ENCODE peak calls at places on chromosomes 16 and 17, in eight cellular contexts. T, R, Z, H, Y, V, L and C are unnamed samples.

GRCh38 chr16:73873643-73874042 is 423.0 kb upstream of the PSMD7 start:
- DNase-seq in T (no peak), R (no peak), Z (no peak), H (no peak), Y (no peak), V (no peak), L (no peak), C (no peak)

GRCh38 chr17:78127240-78127887 is 1.2 kb downstream of the TMC6 start:
- DNase-seq in T (peak; percentile 56), R (no peak), Z (peak; percentile 84), H (no peak), Y (peak; percentile 85), V (no peak), L (no peak), C (no peak)

GRCh38 chr17:30104575-30105339 is 11.9 kb upstream of the NSRP1 start:
- DNase-seq in T (peak; percentile 51), R (peak; percentile 73), Z (peak; percentile 84), H (peak; percentile 90), Y (peak; percentile 85), V (no peak), L (peak; percentile 70), C (peak; percentile 34)

GRCh38 chr17:45270828-45271418 is 9.0 kb upstream of the SPATA32 start:
- DNase-seq in T (peak; percentile 30), R (no peak), Z (no peak), H (peak; percentile 28), Y (no peak), V (no peak), L (no peak), C (no peak)

GRCh38 chr17:50815400-50815799 is 20.0 kb upstream of the WFIKKN2 start:
- DNase-seq in T (no peak), R (no peak), Z (no peak), H (no peak), Y (no peak), V (no peak), L (no peak), C (no peak)

GRCh38 chr16:12629271-12629670 is 174.4 kb downstream of the CPPED1 start:
- DNase-seq in T (no peak), R (no peak), Z (no peak), H (no peak), Y (no peak), V (no peak), L (no peak), C (no peak)

GRCh38 chr17:68431661-68432071 is 25.6 kb downstream of the WIPI1 start:
- DNase-seq in T (peak; percentile 21), R (no peak), Z (no peak), H (peak; percentile 55), Y (no peak), V (no peak), L (no peak), C (no peak)

GRCh38 chr16:83040174-83040573 is 413.4 kb downstream of the CDH13 start:
- DNase-seq in T (no peak), R (no peak), Z (no peak), H (peak; percentile 39), Y (no peak), V (no peak), L (no peak), C (no peak)

GRCh38 chr17:32020943-32021617 is 13.9 kb downstream of the LRRC37B start:
- DNase-seq in T (no peak), R (no peak), Z (no peak), H (no peak), Y (peak; percentile 63), V (peak; percentile 28), L (no peak), C (no peak)

GRCh38 chr16:67924140-67924906 is 7.3 kb downstream of the CTRL start:
- DNase-seq in T (no peak), R (no peak), Z (no peak), H (no peak), Y (no peak), V (no peak), L (no peak), C (no peak)

GRCh38 chr16:24497405-24497804 is 42.0 kb upstream of the RBBP6 start:
- DNase-seq in T (no peak), R (no peak), Z (no peak), H (peak; percentile 54), Y (no peak), V (no peak), L (no peak), C (no peak)

GRCh38 chr17:410674-411401 is 58.2 kb upstream of the RPH3AL start:
- DNase-seq in T (peak; percentile 70), R (peak; percentile 20), Z (no peak), H (peak; percentile 57), Y (no peak), V (no peak), L (no peak), C (no peak)

GRCh38 chr16:67847064-67847861 is at the start of gene CENPT:
- DNase-seq in T (no peak), R (no peak), Z (peak; percentile 54), H (peak; percentile 87), Y (peak; percentile 55), V (no peak), L (no peak), C (no peak)

GRCh38 chr17:74126959-74127358 is 76.5 kb upstream of the RPL38 start:
- DNase-seq in T (no peak), R (no peak), Z (no peak), H (no peak), Y (no peak), V (no peak), L (no peak), C (no peak)

GRCh38 chr17:82330322-82331239 is 3.0 kb downstream of the SECTM1 start:
- DNase-seq in T (no peak), R (no peak), Z (no peak), H (peak; percentile 45), Y (peak; percentile 47), V (no peak), L (peak; percentile 67), C (peak; percentile 64)
- H3K4me3 ChIP-seq in T (no peak overlapping the region), R (no peak overlapping the region), Z (no peak overlapping the region), H (no peak overlapping the region), Y (no peak overlapping the region), V (no peak overlapping the region), L (no peak overlapping the region), C (no peak overlapping the region)

GRCh38 chr17:4953461-4953961 is 2.6 kb downstream of the ENO3 start:
- DNase-seq in T (no peak), R (no peak), Z (no peak), H (peak; percentile 77), Y (peak; percentile 69), V (no peak), L (no peak), C (no peak)

GRCh38 chr17:4950075-4950756 is 703 bp upstream of the ENO3 start:
- DNase-seq in T (no peak), R (peak; percentile 65), Z (peak; percentile 70), H (peak; percentile 73), Y (peak; percentile 77), V (no peak), L (peak; percentile 59), C (no peak)

GRCh38 chr17:4949321-4950074 is 1.2 kb upstream of the PFN1 start:
- DNase-seq in T (peak; percentile 61), R (peak; percentile 78), Z (peak; percentile 76), H (peak; percentile 80), Y (peak; percentile 85), V (no peak), L (peak; percentile 78), C (no peak)

GRCh38 chr17:4950757-4951204 is at the start of gene ENO3:
- DNase-seq in T (no peak), R (peak; percentile 37), Z (no peak), H (no peak), Y (peak; percentile 66), V (no peak), L (no peak), C (no peak)

DNA sequence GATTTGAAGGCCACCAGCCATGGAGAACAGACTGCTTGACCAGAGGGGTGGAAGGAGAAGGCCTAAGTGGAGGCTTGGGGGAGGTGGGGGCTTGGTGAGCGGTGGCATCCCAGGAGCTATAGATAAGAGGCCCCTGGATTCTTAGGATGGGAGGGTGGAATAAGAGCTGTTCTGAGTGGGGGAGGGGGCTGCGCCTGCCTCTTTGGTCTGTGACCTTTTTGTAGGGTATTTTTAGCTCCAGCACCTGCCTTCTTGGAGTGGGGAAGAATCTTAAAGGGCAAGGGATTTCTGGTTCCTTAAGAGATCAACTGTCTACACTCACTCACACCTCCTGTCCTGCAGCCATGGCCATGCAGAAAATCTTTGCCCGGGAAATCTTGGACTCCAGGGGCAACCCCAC is 567 bp downstream of the ENO3 start:
- DNase-seq in T (no peak), R (no peak), Z (no peak), H (no peak), Y (no peak), V (no peak), L (no peak), C (no peak)
- H3K4me3 ChIP-seq in T (no peak overlapping the region), R (no peak overlapping the region), Z (peak overlapping the region; percentile 95), H (no peak overlapping the region), Y (no peak overlapping the region), V (no peak overlapping the region), L (no peak overlapping the region), C (peak overlapping the region; percentile 27)

DNA sequence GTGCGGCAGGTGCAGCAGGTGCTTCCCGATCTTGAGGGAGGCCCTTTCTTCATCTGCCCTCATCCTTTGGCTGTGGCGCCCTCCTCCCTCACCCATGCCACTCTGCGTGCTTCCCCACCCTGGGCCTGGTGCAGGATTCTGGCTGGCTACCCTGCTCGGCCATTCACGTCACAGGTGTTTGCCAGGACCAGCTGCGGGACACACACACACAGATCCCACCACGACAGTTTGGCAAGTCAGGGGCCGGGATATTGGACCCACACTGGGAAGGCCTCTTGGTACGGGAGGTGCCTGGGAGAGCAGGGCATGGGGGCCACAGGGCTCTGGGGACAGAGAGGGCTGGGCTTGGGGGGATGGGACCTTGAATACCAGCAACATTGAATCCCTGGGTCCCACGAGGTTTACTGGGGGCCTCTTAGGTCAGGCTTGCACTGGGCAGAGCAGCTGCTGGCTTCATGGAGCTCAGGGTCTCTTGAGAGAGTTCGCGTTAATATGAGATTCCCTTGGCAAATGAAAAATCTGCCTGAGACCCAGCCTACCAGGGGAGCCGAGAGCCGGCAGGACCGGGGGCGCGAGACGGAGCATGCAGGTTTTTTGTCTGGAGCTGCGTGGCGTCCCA is 15.1 kb downstream of the ADCY7 start:
- DNase-seq in T (no peak), R (no peak), Z (no peak), H (no peak), Y (peak; percentile 53), V (no peak), L (no peak), C (no peak)
- H3K4me3 ChIP-seq in T (peak overlapping the region; percentile 53), R (no peak overlapping the region), Z (peak overlapping the region; percentile 12), H (no peak overlapping the region), Y (no peak overlapping the region), V (no peak overlapping the region), L (no peak overlapping the region), C (no peak overlapping the region)

GRCh38 chr17:3514873-3515272 is 39.1 kb downstream of the ASPA start:
- DNase-seq in T (no peak), R (no peak), Z (no peak), H (no peak), Y (no peak), V (no peak), L (no peak), C (no peak)

GRCh38 chr17:3510090-3510489 is 34.3 kb downstream of the ASPA start:
- DNase-seq in T (no peak), R (no peak), Z (no peak), H (no peak), Y (no peak), V (no peak), L (no peak), C (no peak)

GRCh38 chr17:3512512-3513171 is 36.8 kb downstream of the ASPA start:
- DNase-seq in T (no peak), R (peak; percentile 81), Z (peak; percentile 81), H (peak; percentile 86), Y (peak; percentile 68), V (peak; percentile 28), L (peak; percentile 69), C (no peak)

GRCh38 chr17:3511841-3512511 is 36.2 kb downstream of the ASPA start:
- DNase-seq in T (no peak), R (no peak), Z (no peak), H (peak; percentile 52), Y (no peak), V (peak; percentile 33), L (no peak), C (no peak)

GRCh38 chr17:3513305-3514035 is 37.7 kb downstream of the ASPA start:
- DNase-seq in T (no peak), R (no peak), Z (no peak), H (no peak), Y (no peak), V (no peak), L (no peak), C (no peak)
- H3K4me3 ChIP-seq in T (no peak overlapping the region), R (no peak overlapping the region), Z (no peak overlapping the region), H (peak overlapping the region; percentile 45), Y (no peak overlapping the region), V (no peak overlapping the region), L (no peak overlapping the region), C (no peak overlapping the region)